ENCODE peak calls at places on chromosomes 5 and 9, in four cellular contexts. V is A549, R is heart left ventricle, Q is psoas muscle. I is an unnamed sample.

GRCh38 chr5:102865510-102866314 is 110.6 kb downstream of the PAM start:
- DNase-seq in V (peak), R (peak), Q (peak), I (peak)

GRCh38 chr9:114370985-114371335 is 16.8 kb downstream of the AKNA start:
- DNase-seq in V (no peak), R (no peak), Q (no peak), I (no peak)

GRCh38 chr5:126635585-126635984 is 34.8 kb downstream of the PHAX start:
- DNase-seq in V (no peak), R (no peak), Q (no peak), I (no peak)

GRCh38 chr5:95730730-95731570 is at the start of gene RHOBTB3:
- DNase-seq in V (peak), R (peak), Q (peak), I (peak)

GRCh38 chr5:172933238-172933637 is 26.0 kb upstream of the RPL26L1 start:
- DNase-seq in V (no peak), R (no peak), Q (no peak), I (no peak)

GRCh38 chr5:33229216-33229615 is 211.5 kb upstream of the TARS1 start:
- DNase-seq in V (no peak), R (peak), Q (no peak), I (no peak)

GRCh38 chr5:136424835-136425694 is 59.7 kb upstream of the TRPC7 start:
- DNase-seq in V (peak), R (peak), Q (peak), I (peak)

GRCh38 chr9:18473551-18474279 is at the start of gene ADAMTSL1:
- DNase-seq in V (no peak), R (peak), Q (peak), I (peak)

GRCh38 chr9:34430843-34431437 is 27.4 kb downstream of the FAM219A start:
- DNase-seq in V (peak), R (peak), Q (peak), I (peak)

GRCh38 chr5:72324186-72324825 is 4.1 kb downstream of the PTCD2 start:
- DNase-seq in V (peak), R (no peak), Q (no peak), I (no peak)

GRCh38 chr5:143775258-143775657 is 36.7 kb upstream of the HMHB1 start:
- DNase-seq in V (no peak), R (no peak), Q (no peak), I (no peak)

GRCh38 chr5:142720561-142721275 is 34.8 kb upstream of the FGF1 start:
- DNase-seq in V (no peak), R (peak), Q (no peak), I (no peak)

GRCh38 chr9:35882996-35883395 is 12.8 kb upstream of the OR13J1 start:
- DNase-seq in V (no peak), R (no peak), Q (no peak), I (no peak)

GRCh38 chr9:99012957-99013512 is 69.3 kb downstream of the COL15A1 start:
- DNase-seq in V (no peak), R (no peak), Q (no peak), I (no peak)

GRCh38 chr9:94700445-94700844 is 26.1 kb upstream of the AOPEP start:
- DNase-seq in V (no peak), R (no peak), Q (no peak), I (no peak)

GRCh38 chr5:2038337-2039179 is 155.8 kb upstream of the IRX4 start:
- DNase-seq in V (peak), R (peak), Q (peak), I (peak)

GRCh38 chr9:121649476-121650219 is 1.8 kb upstream of the DAB2IP start:
- DNase-seq in V (no peak), R (peak), Q (no peak), I (no peak)

GRCh38 chr5:151808451-151809169 is 36.9 kb downstream of the G3BP1 start:
- DNase-seq in V (no peak), R (no peak), Q (no peak), I (no peak)

GRCh38 chr9:90939367-90939766 is 137.7 kb downstream of the SYK start:
- DNase-seq in V (no peak), R (no peak), Q (no peak), I (no peak)

GRCh38 chr5:112738180-112738560 is 485 bp downstream of the APC start:
- DNase-seq in V (no peak), R (no peak), Q (no peak), I (no peak)

GRCh38 chr9:124758061-124758460 is 13.1 kb downstream of the NR6A1 start:
- DNase-seq in V (no peak), R (peak), Q (no peak), I (no peak)

GRCh38 chr5:154110781-154111180 is 72.0 kb downstream of the MFAP3 start:
- DNase-seq in V (no peak), R (no peak), Q (no peak), I (no peak)

GRCh38 chr9:3528466-3528865 is 2.7 kb upstream of the RFX3 start:
- DNase-seq in V (no peak), R (no peak), Q (no peak), I (no peak)

GRCh38 chr9:111179577-111179976 is 141.3 kb upstream of the LPAR1 start:
- DNase-seq in V (no peak), R (peak), Q (no peak), I (no peak)

GRCh38 chr9:3434594-3434993 is 91.2 kb downstream of the RFX3 start:
- DNase-seq in V (no peak), R (no peak), Q (no peak), I (no peak)

GRCh38 chr5:108696951-108697715 is 50.6 kb upstream of the FER start:
- DNase-seq in V (no peak), R (no peak), Q (no peak), I (no peak)

GRCh38 chr9:99391937-99392574 is 170.0 kb downstream of the SEC61B start:
- DNase-seq in V (no peak), R (no peak), Q (no peak), I (no peak)

GRCh38 chr9:99249619-99250018 is 27.5 kb downstream of the SEC61B start:
- DNase-seq in V (no peak), R (no peak), Q (no peak), I (no peak)

GRCh38 chr9:131732061-131732526 is 7.8 kb downstream of the RAPGEF1 start:
- DNase-seq in V (no peak), R (no peak), Q (peak), I (peak)

GRCh38 chr5:34719029-34719428 is 62.9 kb downstream of the RAI14 start:
- DNase-seq in V (no peak), R (no peak), Q (no peak), I (no peak)

GRCh38 chr9:18611946-18612345 is 138.0 kb downstream of the ADAMTSL1 start:
- DNase-seq in V (no peak), R (no peak), Q (no peak), I (no peak)

GRCh38 chr5:13524931-13525330 is 419.6 kb downstream of the DNAH5 start:
- DNase-seq in V (no peak), R (no peak), Q (no peak), I (no peak)

GRCh38 chr9:71748280-71748743 is 20.0 kb downstream of the CEMIP2 start:
- DNase-seq in V (no peak), R (no peak), Q (no peak), I (no peak)

GRCh38 chr9:129383415-129384088 is 205.5 kb upstream of the IER5L start:
- DNase-seq in V (no peak), R (peak), Q (peak), I (peak)

GRCh38 chr5:172506921-172507320 is 52.6 kb upstream of the SH3PXD2B start:
- DNase-seq in V (no peak), R (no peak), Q (no peak), I (no peak)

GRCh38 chr9:69549310-69550202 is 122.6 kb downstream of the APBA1 start:
- DNase-seq in V (peak), R (no peak), Q (no peak), I (peak)

GRCh38 chr5:63261695-63262094 is 683.1 kb downstream of the LRRC70 start:
- DNase-seq in V (no peak), R (no peak), Q (no peak), I (no peak)

GRCh38 chr5:81631124-81631523 is 119.8 kb downstream of the SSBP2 start:
- DNase-seq in V (no peak), R (no peak), Q (no peak), I (no peak)

DNA sequence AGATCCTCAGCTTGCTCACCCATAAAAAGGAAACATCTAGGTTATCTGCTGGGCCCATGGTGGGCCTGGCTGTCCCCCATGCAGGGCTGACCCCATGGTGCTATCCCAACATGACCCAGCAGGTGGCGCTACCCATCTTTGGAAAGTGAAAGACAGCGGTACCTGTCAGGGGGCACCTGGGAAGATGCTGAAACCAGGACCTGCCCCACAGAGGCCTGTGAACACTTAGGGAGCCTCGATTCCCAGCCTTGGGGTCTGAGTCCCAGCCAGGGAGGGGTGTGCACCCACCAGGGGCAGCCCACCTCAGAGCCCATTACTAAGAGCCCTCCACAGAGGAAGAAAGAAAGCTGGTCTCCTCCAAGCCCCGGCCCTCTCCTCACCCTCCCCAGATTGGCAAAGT is 46.6 kb upstream of the IPPK start:
- DNase-seq in V (peak), R (peak), Q (peak), I (peak)
- H3K27ac ChIP-seq in V (no peak), R (peak), Q (no peak), I (no peak)

DNA sequence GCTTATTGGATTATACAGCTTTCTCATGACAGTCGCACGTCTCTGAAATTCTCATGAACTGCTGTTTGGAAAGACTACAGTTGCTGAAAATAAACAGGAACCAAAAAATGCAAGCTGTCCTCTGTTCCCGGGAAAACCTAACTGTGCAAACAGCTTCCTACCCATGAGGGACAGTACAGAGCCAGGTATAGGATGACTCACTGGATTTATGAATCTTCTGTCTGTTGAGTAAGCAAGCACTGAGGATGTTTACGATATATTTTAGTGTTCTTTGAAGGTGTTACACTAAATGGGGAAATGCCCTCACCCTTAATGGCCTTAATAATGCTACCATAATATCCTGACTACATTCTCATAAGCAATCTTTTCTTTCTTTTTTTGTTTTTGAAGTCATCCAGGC is 380.4 kb upstream of the TNC start:
- DNase-seq in V (peak), R (no peak), Q (no peak), I (no peak)
- H3K27ac ChIP-seq in V (no peak), R (no peak), Q (no peak), I (no peak)

DNA sequence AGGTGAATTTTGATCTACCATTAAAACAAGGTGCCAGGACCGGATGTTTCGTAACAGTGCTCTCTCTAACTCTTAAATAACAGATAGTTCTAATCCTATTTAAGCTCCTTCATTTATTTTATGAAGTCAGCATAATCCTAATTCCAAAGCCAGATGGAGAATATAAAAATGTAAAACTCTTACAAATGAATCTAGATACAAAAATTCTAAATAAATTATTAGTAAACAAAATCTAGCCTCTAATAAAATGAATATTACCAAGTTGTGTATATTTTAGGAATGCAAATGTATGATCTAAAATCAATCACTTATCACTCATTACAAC is 32.4 kb upstream of the IL33 start:
- DNase-seq in V (peak), R (no peak), Q (no peak), I (no peak)
- H3K27ac ChIP-seq in V (peak), R (no peak), Q (no peak), I (no peak)

GRCh38 chr5:150000261-150000989 is at the start of the genes HMGXB3 and TIGD6:
- DNase-seq in V (peak), R (peak), Q (peak), I (peak)

GRCh38 chr5:150000990-150001659 is 586 bp downstream of the HMGXB3 start:
- DNase-seq in V (peak), R (peak), Q (peak), I (peak)

GRCh38 chr5:149999359-149999758 is 1.1 kb downstream of the TIGD6 start:
- DNase-seq in V (no peak), R (no peak), Q (no peak), I (no peak)

GRCh38 chr5:149999866-150000260 is 591 bp downstream of the TIGD6 start:
- DNase-seq in V (no peak), R (no peak), Q (no peak), I (no peak)

GRCh38 chr5:150001660-150002493 is 1.3 kb downstream of the HMGXB3 start:
- DNase-seq in V (peak), R (peak), Q (peak), I (peak)
- H3K27ac ChIP-seq in V (peak), R (peak), Q (peak), I (no peak)

GRCh38 chr5:120734033-120734432 is 269.9 kb downstream of the PRR16 start:
- DNase-seq in V (no peak), R (no peak), Q (no peak), I (no peak)

GRCh38 chr5:120740989-120741388 is 276.9 kb downstream of the PRR16 start:
- DNase-seq in V (no peak), R (no peak), Q (no peak), I (no peak)

GRCh38 chr5:120735076-120735475 is 271.0 kb downstream of the PRR16 start:
- DNase-seq in V (no peak), R (no peak), Q (no peak), I (no peak)

GRCh38 chr5:120738568-120738967 is 274.5 kb downstream of the PRR16 start:
- DNase-seq in V (no peak), R (no peak), Q (no peak), I (no peak)
- H3K27ac ChIP-seq in V (no peak), R (no peak), Q (no peak), I (no peak)

I was measured in thyroid gland.